ENCODE peak calls at places on chromosomes 12 and 14, in ten cellular contexts. I is fibroblast of mammary gland, A is RWPE2, Z is A549, K is esophagus squamous epithelium, X is right lobe of liver, R is tibial artery, V is left ventricle myocardium inferior, S is psoas muscle, C is cardiac fibroblast. W is an unnamed sample.

GRCh38 chr12:57138526-57139272 is 8.7 kb downstream of the LRP1-AS start:
- DNase-seq in V (peak), K (no peak), A (no peak), I (peak), S (peak), Z (no peak), R (peak), C (peak), X (peak), W (peak)

GRCh38 chr14:99579077-99579836 is 24.8 kb downstream of the CCDC85C start:
- DNase-seq in Z (no peak), X (no peak), I (no peak), V (no peak), A (no peak), C (no peak), S (no peak), K (no peak), R (no peak), W (peak)

GRCh38 chr12:124829008-124829707 is 34.5 kb downstream of the SCARB1 start:
- DNase-seq in Z (peak), I (peak), K (no peak), X (peak), V (no peak), C (peak), S (no peak), R (no peak), A (peak), W (no peak)

GRCh38 chr14:54667764-54668163 is 100.8 kb downstream of the SAMD4A start:
- DNase-seq in Z (no peak), C (no peak), I (no peak), K (no peak), R (no peak), S (no peak), V (no peak), A (no peak), X (no peak), W (no peak)

GRCh38 chr12:98896938-98897337 is 251.8 kb downstream of the APAF1 start:
- DNase-seq in I (peak), V (no peak), Z (no peak), C (no peak), A (no peak), R (no peak), S (no peak), X (no peak), K (no peak), W (no peak)

GRCh38 chr12:2851931-2852330 is 4.9 kb downstream of the TEX52 start:
- DNase-seq in A (no peak), Z (no peak), I (no peak), S (no peak), C (no peak), X (no peak), V (no peak), K (no peak), R (no peak), W (no peak)

GRCh38 chr12:44287545-44287944 is 451.7 kb downstream of the TMEM117 start:
- DNase-seq in X (no peak), V (no peak), K (no peak), A (no peak), Z (no peak), C (peak), S (no peak), I (peak), R (no peak), W (no peak)

GRCh38 chr14:33794791-33795300 is 156.0 kb downstream of the EGLN3 start:
- DNase-seq in S (no peak), X (no peak), A (no peak), R (no peak), I (peak), Z (no peak), V (no peak), K (no peak), C (peak), W (no peak)

GRCh38 chr14:67729072-67729561 is 27.4 kb downstream of the RDH12 start:
- DNase-seq in V (no peak), S (no peak), R (no peak), Z (no peak), I (no peak), C (no peak), A (no peak), X (peak), K (no peak), W (peak)

GRCh38 chr12:124073636-124074035 is 100.6 kb downstream of the ZNF664 start:
- DNase-seq in Z (no peak), K (no peak), S (no peak), C (no peak), X (no peak), R (no peak), A (no peak), I (no peak), V (no peak), W (no peak)

GRCh38 chr14:66099931-66100330 is 386.2 kb upstream of the CCDC196 start:
- DNase-seq in C (no peak), S (no peak), I (no peak), Z (no peak), V (no peak), X (no peak), R (no peak), K (no peak), A (no peak), W (no peak)

GRCh38 chr12:17579148-17580026 is 510.6 kb downstream of the RERGL start:
- DNase-seq in I (no peak), S (no peak), X (no peak), K (no peak), Z (no peak), R (no peak), A (no peak), C (no peak), V (no peak), W (no peak)

GRCh38 chr12:67826148-67826547 is 163.1 kb upstream of the IFNG-AS1 start:
- DNase-seq in R (no peak), A (no peak), X (no peak), Z (no peak), K (no peak), C (no peak), I (no peak), V (no peak), S (no peak), W (no peak)

GRCh38 chr12:55470088-55470830 is at the start of gene OR6C70:
- DNase-seq in R (no peak), C (no peak), K (no peak), I (no peak), V (no peak), Z (no peak), A (no peak), X (no peak), S (no peak), W (no peak)

GRCh38 chr12:10128687-10129086 is 1.3 kb downstream of the CLEC7A start:
- DNase-seq in I (no peak), V (no peak), X (no peak), R (no peak), C (no peak), A (no peak), S (no peak), Z (no peak), K (no peak), W (no peak)

GRCh38 chr14:77140343-77140936 is 1.2 kb downstream of the ZDHHC22 start:
- DNase-seq in Z (no peak), X (no peak), S (no peak), A (no peak), K (no peak), I (no peak), C (no peak), R (no peak), V (no peak), W (no peak)

GRCh38 chr14:77140937-77141591 is 527 bp downstream of the ZDHHC22 start:
- DNase-seq in A (no peak), R (no peak), C (peak), Z (peak), I (peak), X (no peak), V (no peak), S (no peak), K (no peak), W (no peak)

GRCh38 chr14:77139022-77139421 is 2.6 kb downstream of the ZDHHC22 start:
- DNase-seq in S (no peak), K (no peak), X (no peak), V (no peak), Z (no peak), C (no peak), R (peak), I (no peak), A (no peak), W (no peak)

GRCh38 chr14:77141592-77142288 is at the start of gene ZDHHC22:
- DNase-seq in R (no peak), X (peak), S (no peak), A (no peak), I (no peak), C (no peak), K (no peak), Z (peak), V (no peak), W (no peak)

GRCh38 chr14:77139540-77140342 is 1.9 kb downstream of the ZDHHC22 start:
- DNase-seq in S (peak), Z (peak), C (peak), A (no peak), I (peak), X (peak), V (no peak), R (peak), K (no peak), W (no peak)
- TF ChIP-seq CTCF in S (peak), Z (peak), C (peak), A (peak), I (peak), X (peak), V (peak), R (peak), K (peak), W (no peak)

DNA sequence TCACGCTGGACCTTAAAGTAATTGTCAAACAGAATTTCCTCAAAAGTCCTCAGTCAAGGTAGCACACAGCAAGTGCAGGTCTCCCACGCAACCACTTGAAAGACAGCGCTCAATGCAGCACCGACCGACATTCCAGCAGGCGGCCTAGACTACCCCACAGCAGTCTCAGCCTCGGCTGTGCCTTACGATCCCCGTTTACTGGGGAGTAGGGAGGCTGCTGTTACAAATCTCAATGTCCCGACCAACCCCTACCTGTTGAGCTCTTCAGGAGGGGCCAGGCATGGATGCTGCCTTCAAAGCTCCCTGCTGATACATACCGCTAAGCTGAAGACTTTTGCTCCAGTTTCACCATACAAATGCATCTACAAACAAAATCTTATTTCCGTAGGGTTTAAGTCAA is 21.8 kb downstream of the VPS37B start:
- DNase-seq in S (no peak), R (peak), K (no peak), C (no peak), V (no peak), A (peak), I (no peak), Z (no peak), X (no peak), W (peak)
- H3K4me3 ChIP-seq in S (no peak), R (no peak), K (no peak), C (no peak), V (no peak), A (no peak), I (no peak), Z (no peak), X (no peak), W (no peak)

DNA sequence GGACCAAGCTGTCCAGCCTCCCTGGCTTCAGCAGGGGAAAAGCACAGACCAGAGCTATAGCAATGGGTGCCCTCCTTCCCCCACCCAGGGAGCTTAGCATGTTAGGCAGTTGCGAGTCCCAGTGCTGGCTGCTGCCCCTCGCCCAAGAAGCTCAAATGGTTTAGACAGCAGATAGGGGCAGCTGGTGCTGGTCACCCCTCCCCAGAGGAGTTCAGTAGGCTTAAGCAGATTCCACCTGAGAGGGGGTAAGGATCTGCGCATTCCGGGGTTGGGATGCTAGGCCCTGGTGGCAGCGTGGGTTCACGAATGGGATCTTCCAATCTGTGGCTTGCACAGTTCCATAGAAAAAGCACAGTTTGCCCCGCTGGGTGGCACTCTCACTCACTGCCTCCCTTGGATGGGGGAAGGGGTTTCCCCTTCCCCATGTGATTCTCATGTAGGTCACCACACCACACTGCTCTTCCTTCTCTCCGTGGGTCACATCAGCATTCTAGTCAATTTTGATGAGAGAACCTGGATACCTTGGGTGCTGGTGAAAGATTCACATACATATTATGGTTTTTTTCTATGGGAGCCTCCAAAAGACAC is 665.6 kb downstream of the C12orf50 start:
- DNase-seq in X (no peak), K (no peak), R (no peak), V (no peak), A (no peak), S (no peak), Z (no peak), I (no peak), C (no peak), W (no peak)
- TF ChIP-seq CTCF in X (no peak), K (no peak), R (no peak), V (no peak), A (no peak), S (no peak), Z (no peak), I (no peak), C (no peak), W (no peak)

GRCh38 chr12:26226629-26227375 is 31.4 kb downstream of the SSPN start:
- DNase-seq in K (no peak), R (peak), A (no peak), S (peak), Z (no peak), V (peak), X (no peak), C (peak), I (no peak), W (no peak)
- H3K4me3 ChIP-seq in K (peak), R (peak), A (peak), S (peak), Z (peak), V (peak), X (peak), C (peak), I (peak), W (no peak)

DNA sequence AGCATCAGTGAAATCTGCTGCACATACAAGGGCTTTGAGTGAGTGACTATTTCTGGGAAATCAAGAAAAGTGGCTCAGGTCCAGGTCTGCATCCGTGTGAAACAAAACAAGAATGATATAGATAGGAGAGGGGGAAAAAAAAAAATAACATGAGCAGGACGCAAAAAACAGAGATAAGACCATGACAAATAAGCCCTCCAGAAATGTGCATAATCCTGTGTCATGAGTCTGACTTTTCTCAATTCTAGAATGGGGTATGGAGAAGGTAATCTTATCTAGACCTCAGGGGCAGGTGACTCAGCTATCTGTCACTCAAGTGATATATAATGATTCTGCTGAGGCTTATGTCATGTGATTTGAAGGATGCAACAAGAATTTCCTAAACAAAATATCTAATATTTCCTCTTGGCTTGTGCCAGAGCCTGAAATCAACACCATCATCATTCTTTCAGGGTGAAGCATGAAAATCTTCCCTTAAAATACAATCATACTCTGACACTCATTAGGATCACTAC is 250.0 kb downstream of the PHLDA1 start:
- DNase-seq in C (peak), I (peak), X (no peak), A (no peak), V (no peak), Z (peak), S (no peak), R (no peak), K (no peak), W (no peak)
- TF ChIP-seq CTCF in C (no peak), I (no peak), X (no peak), A (no peak), V (no peak), Z (no peak), S (no peak), R (no peak), K (no peak), W (no peak)

GRCh38 chr14:64906022-64906421 is 8.2 kb upstream of the CHURC1 start:
- DNase-seq in V (no peak), K (no peak), R (no peak), X (no peak), S (no peak), Z (no peak), I (no peak), A (no peak), C (no peak), W (no peak)
- H3K4me3 ChIP-seq in V (no peak), K (no peak), R (no peak), X (no peak), S (no peak), Z (no peak), I (no peak), A (no peak), C (no peak), W (no peak)

GRCh38 chr12:102512523-102512922 is 32.2 kb upstream of the IGF1 start:
- DNase-seq in A (no peak), S (no peak), R (no peak), K (no peak), Z (no peak), X (no peak), C (no peak), V (no peak), I (no peak), W (no peak)

GRCh38 chr12:102511575-102511974 is 31.2 kb upstream of the IGF1 start:
- DNase-seq in V (no peak), R (no peak), K (no peak), C (no peak), Z (no peak), I (no peak), X (peak), A (no peak), S (no peak), W (no peak)

GRCh38 chr12:102510031-102510430 is 29.7 kb upstream of the IGF1 start:
- DNase-seq in A (no peak), R (no peak), S (no peak), K (no peak), I (no peak), C (no peak), Z (no peak), X (no peak), V (no peak), W (no peak)

GRCh38 chr12:102508052-102508451 is 27.7 kb upstream of the IGF1 start:
- DNase-seq in R (no peak), Z (no peak), X (no peak), S (no peak), A (no peak), I (no peak), V (no peak), C (no peak), K (no peak), W (no peak)

GRCh38 chr12:102510463-102510862 is 30.1 kb upstream of the IGF1 start:
- DNase-seq in K (no peak), V (no peak), S (no peak), C (no peak), Z (no peak), I (no peak), A (no peak), X (no peak), R (no peak), W (no peak)
- TF ChIP-seq CTCF in K (no peak), V (no peak), S (no peak), C (no peak), Z (no peak), I (no peak), A (no peak), X (no peak), R (no peak), W (no peak)

GRCh38 chr12:116882742-116883141 is 1.5 kb upstream of the HRK start:
- DNase-seq in K (no peak), A (no peak), C (peak), Z (peak), X (no peak), R (no peak), S (no peak), I (peak), V (no peak), W (no peak)

GRCh38 chr12:116880817-116881324 is 370 bp downstream of the HRK start:
- DNase-seq in S (peak), C (no peak), A (no peak), X (no peak), R (no peak), I (peak), K (no peak), Z (peak), V (peak), W (no peak)

GRCh38 chr12:116881867-116882507 is 746 bp upstream of the HRK start:
- DNase-seq in C (no peak), I (no peak), K (no peak), X (no peak), Z (no peak), V (no peak), S (no peak), A (no peak), R (no peak), W (no peak)

GRCh38 chr12:116880213-116880816 is 926 bp downstream of the HRK start:
- DNase-seq in C (peak), X (no peak), K (no peak), S (no peak), Z (no peak), A (no peak), I (peak), R (no peak), V (no peak), W (no peak)

GRCh38 chr12:116881325-116881866 is at the start of gene HRK:
- DNase-seq in K (no peak), I (no peak), R (no peak), Z (no peak), S (no peak), C (no peak), X (no peak), V (no peak), A (no peak), W (no peak)
- H3K4me3 ChIP-seq in K (peak), I (no peak), R (peak), Z (peak), S (peak), C (peak), X (no peak), V (peak), A (peak), W (no peak)

GRCh38 chr12:20194171-20194570 is 174.2 kb upstream of the PDE3A start:
- DNase-seq in X (no peak), K (no peak), Z (no peak), A (no peak), C (peak), V (no peak), I (peak), R (no peak), S (no peak), W (no peak)
- TF ChIP-seq CTCF in X (peak), K (no peak), Z (peak), A (no peak), C (peak), V (peak), I (peak), R (no peak), S (no peak), W (no peak)

GRCh38 chr12:85831327-85831990 is 4.8 kb downstream of the RASSF9 start:
- DNase-seq in C (no peak), V (no peak), K (no peak), R (no peak), Z (no peak), X (no peak), I (peak), A (no peak), S (no peak), W (no peak)

GRCh38 chr12:85835810-85836715 is at the start of gene RASSF9:
- DNase-seq in S (peak), R (peak), X (peak), C (peak), V (peak), Z (no peak), A (no peak), K (no peak), I (peak), W (peak)

GRCh38 chr12:85835417-85835809 is 796 bp downstream of the RASSF9 start:
- DNase-seq in R (no peak), Z (no peak), S (no peak), C (peak), I (peak), K (no peak), A (no peak), X (no peak), V (no peak), W (no peak)

GRCh38 chr12:85834378-85834777 is 1.8 kb downstream of the RASSF9 start:
- DNase-seq in R (no peak), X (no peak), K (no peak), V (no peak), S (no peak), A (no peak), Z (no peak), C (no peak), I (no peak), W (no peak)

DNA sequence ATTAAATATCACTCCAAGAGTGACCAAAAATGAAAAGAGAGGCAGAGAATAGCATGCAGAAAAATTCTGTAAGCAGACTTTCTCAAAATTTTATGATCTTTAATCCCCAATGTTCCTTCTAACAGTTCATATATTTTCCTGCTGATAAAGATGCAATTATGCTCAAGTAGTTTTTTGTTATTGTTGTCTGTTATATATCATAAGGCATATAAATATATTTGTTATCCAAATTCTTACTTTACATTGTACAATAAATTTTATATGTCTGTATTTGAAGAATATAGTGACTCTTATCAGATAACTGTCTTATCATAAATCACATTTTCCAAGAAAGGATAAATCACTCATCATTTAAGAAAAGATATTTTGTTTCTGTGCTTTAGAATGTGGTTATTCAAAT is 2.7 kb downstream of the RASSF9 start:
- DNase-seq in A (no peak), K (no peak), S (no peak), Z (no peak), I (no peak), C (no peak), V (no peak), X (no peak), R (no peak), W (no peak)
- H3K4me3 ChIP-seq in A (no peak), K (peak), S (peak), Z (peak), I (no peak), C (no peak), V (peak), X (no peak), R (no peak), W (no peak)